ENCODE peak calls at places on chromosomes 1 and 21, in five cellular contexts. B is sigmoid colon, I is H1, M is suprapubic skin, P is esophagus muscularis mucosa. E is an unnamed sample.

GRCh38 chr1:44827197-44828002 is 15.7 kb downstream of the PTCH2 start:
- DNase-seq in B (no peak), I (peak), M (no peak), P (no peak), E (peak)

GRCh38 chr1:20480261-20481157 is 5.5 kb downstream of the CAMK2N1 start:
- DNase-seq in B (no peak), I (no peak), M (no peak), P (no peak), E (no peak)

GRCh38 chr1:201888282-201889033 is at the start of gene SHISA4:
- DNase-seq in B (peak), I (peak), M (peak), P (no peak), E (peak)

GRCh38 chr1:24914226-24915069 is 15.6 kb downstream of the RUNX3 start:
- DNase-seq in B (no peak), I (no peak), M (no peak), P (no peak), E (no peak)

GRCh38 chr1:90850181-90850924 is 133.3 kb upstream of the BARHL2 start:
- DNase-seq in B (no peak), I (no peak), M (no peak), P (no peak), E (no peak)

GRCh38 chr1:6475381-6476133 is 9.6 kb upstream of the TNFRSF25 start:
- DNase-seq in B (no peak), I (peak), M (no peak), P (no peak), E (peak)

GRCh38 chr1:159088050-159088449 is 11.5 kb upstream of the AIM2 start:
- DNase-seq in B (no peak), I (no peak), M (no peak), P (no peak), E (no peak)

GRCh38 chr21:20443558-20444155 is 554.6 kb upstream of the NCAM2 start:
- DNase-seq in B (no peak), I (no peak), M (no peak), P (no peak), E (no peak)

GRCh38 chr1:168320805-168321577 is 40.3 kb downstream of the TBX19 start:
- DNase-seq in B (peak), I (no peak), M (no peak), P (no peak), E (no peak)

GRCh38 chr1:90730247-90731022 is 13.3 kb upstream of the BARHL2 start:
- DNase-seq in B (no peak), I (peak), M (no peak), P (peak), E (no peak)

GRCh38 chr1:16119504-16119903 is 36.4 kb downstream of the EPHA2 start:
- DNase-seq in B (no peak), I (no peak), M (no peak), P (no peak), E (no peak)

GRCh38 chr21:35178098-35178497 is 129.0 kb upstream of the RUNX1 start:
- DNase-seq in B (no peak), I (no peak), M (no peak), P (no peak), E (no peak)

GRCh38 chr1:96409689-96410088 is 311.9 kb upstream of the PTBP2 start:
- DNase-seq in B (no peak), I (no peak), M (no peak), P (no peak), E (no peak)

GRCh38 chr1:53625049-53625448 is 113.9 kb downstream of the GLIS1 start:
- DNase-seq in B (no peak), I (peak), M (peak), P (peak), E (no peak)

GRCh38 chr1:237861944-237862343 is 28.8 kb downstream of the ZP4 start:
- DNase-seq in B (no peak), I (no peak), M (no peak), P (no peak), E (no peak)

GRCh38 chr1:24540906-24541710 is 14.8 kb upstream of the NCMAP start:
- DNase-seq in B (no peak), I (no peak), M (no peak), P (no peak), E (peak)

GRCh38 chr1:230224101-230224927 is 157.3 kb downstream of the GALNT2 start:
- DNase-seq in B (no peak), I (no peak), M (no peak), P (no peak), E (no peak)

GRCh38 chr1:175826705-175827104 is 83.3 kb upstream of the TNR start:
- DNase-seq in B (no peak), I (no peak), M (no peak), P (no peak), E (no peak)

GRCh38 chr1:64980745-64981601 is 14.6 kb upstream of the JAK1 start:
- DNase-seq in B (no peak), I (no peak), M (no peak), P (no peak), E (peak)

GRCh38 chr1:162942903-162943567 is 82.1 kb upstream of the CCDC190 start:
- DNase-seq in B (no peak), I (no peak), M (no peak), P (no peak), E (no peak)

GRCh38 chr1:211339631-211340041 is 13.0 kb downstream of the TRAF5 start:
- DNase-seq in B (no peak), I (peak), M (peak), P (no peak), E (no peak)

GRCh38 chr1:66464802-66465201 is 69.2 kb upstream of the SGIP1 start:
- DNase-seq in B (no peak), I (no peak), M (no peak), P (no peak), E (no peak)

GRCh38 chr1:215539803-215540575 is 27.1 kb upstream of the KCTD3 start:
- DNase-seq in B (peak), I (no peak), M (no peak), P (no peak), E (peak)

GRCh38 chr1:27132624-27133023 is 22.3 kb downstream of the SLC9A1 start:
- DNase-seq in B (no peak), I (no peak), M (no peak), P (no peak), E (peak)

GRCh38 chr1:154682252-154682651 is 74.3 kb upstream of the ADAR start:
- DNase-seq in B (no peak), I (no peak), M (no peak), P (no peak), E (no peak)

GRCh38 chr1:119679223-119679622 is 31.2 kb upstream of the ZNF697 start:
- DNase-seq in B (no peak), I (no peak), M (no peak), P (no peak), E (no peak)

GRCh38 chr1:119680723-119681122 is 31.0 kb upstream of the PHGDH start:
- DNase-seq in B (no peak), I (no peak), M (no peak), P (no peak), E (no peak)

GRCh38 chr1:119682141-119682540 is 29.6 kb upstream of the PHGDH start:
- DNase-seq in B (no peak), I (no peak), M (no peak), P (no peak), E (no peak)

GRCh38 chr1:119681560-119681959 is 30.2 kb upstream of the PHGDH start:
- DNase-seq in B (no peak), I (no peak), M (no peak), P (no peak), E (no peak)

DNA sequence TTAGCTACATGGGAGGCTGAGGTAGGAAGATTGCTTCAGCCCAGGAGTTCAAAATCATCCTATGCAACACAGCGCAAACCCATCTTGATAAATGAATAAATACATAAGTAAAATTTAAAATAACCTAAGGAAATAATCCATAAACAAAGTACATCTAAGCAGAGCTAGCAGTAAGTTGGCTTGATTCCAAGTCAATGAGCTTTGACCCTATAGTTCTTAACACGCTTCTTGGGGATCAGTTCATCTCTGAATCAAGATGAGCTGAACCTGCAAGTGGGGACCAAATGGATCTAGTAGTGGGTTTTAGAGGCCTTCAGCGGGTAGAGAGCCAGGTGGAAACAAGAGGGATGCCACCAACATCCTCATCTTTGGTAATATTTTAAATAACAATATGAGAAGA is 31.5 kb upstream of the PHGDH start:
- DNase-seq in B (no peak), I (no peak), M (no peak), P (no peak), E (no peak)
- TF ChIP-seq POLR2A in B (no peak), I (no peak), M (no peak), P (no peak), E (no peak)

GRCh38 chr1:18651727-18652126 is 21.1 kb downstream of the PAX7 start:
- DNase-seq in B (no peak), I (peak), M (no peak), P (no peak), E (no peak)
- TF ChIP-seq POLR2AphosphoS5 in B (no peak), I (no peak), M (no peak), P (no peak), E (no peak)

GRCh38 chr1:115782571-115783281 is 14.2 kb upstream of the CASQ2 start:
- DNase-seq in B (no peak), I (no peak), M (no peak), P (peak), E (no peak)
- TF ChIP-seq EP300 in B (no peak), I (no peak), M (no peak), P (no peak), E (no peak)

GRCh38 chr1:109655624-109656519 is at the start of gene GSTM4:
- DNase-seq in B (peak), I (peak), M (peak), P (peak), E (peak)
- TF ChIP-seq POLR2A in B (peak), I (peak), M (no peak), P (no peak), E (no peak)

GRCh38 chr21:33641339-33642026 is at the start of gene CRYZL1:
- DNase-seq in B (peak), I (peak), M (peak), P (peak), E (peak)
- TF ChIP-seq POLR2AphosphoS5 in B (peak), I (peak), M (no peak), P (peak), E (peak)